ENCODE peak calls at places on chromosomes 3 and 15, in eight cellular contexts. One of them, this sample, is unnamed. For H3K27me3, the result is how much of the 10 kb centered on the place peaks cover.

GRCh38 chr3:185940951-185941350 is 3.1 kb upstream of the TRA2B start:
- DNase-seq in GM12878: no peak
- DNase-seq in fibroblast of lung: no peak
- DNase-seq in endothelial cell of umbilical vein: no peak
- DNase-seq in neural progenitor cell: no peak
- DNase-seq in MM.1S: no peak
- DNase-seq in GM23338: no peak
- DNase-seq in HCT116: no peak
- DNase-seq in this sample: no peak

GRCh38 chr3:110903771-110904532 is 167.7 kb upstream of the NECTIN3 start:
- DNase-seq in fibroblast of lung: peak
- DNase-seq in GM23338: no peak
- DNase-seq in HCT116: no peak
- DNase-seq in GM12878: no peak
- DNase-seq in neural progenitor cell: no peak
- DNase-seq in endothelial cell of umbilical vein: no peak
- DNase-seq in MM.1S: no peak
- DNase-seq in this sample: no peak

GRCh38 chr15:48631191-48631770 is 14.2 kb downstream of the FBN1 start:
- DNase-seq in fibroblast of lung: peak
- DNase-seq in GM12878: no peak
- DNase-seq in neural progenitor cell: peak
- DNase-seq in HCT116: no peak
- DNase-seq in MM.1S: no peak
- DNase-seq in endothelial cell of umbilical vein: no peak
- DNase-seq in GM23338: peak
- DNase-seq in this sample: no peak

GRCh38 chr15:29322407-29322806 is 52.8 kb upstream of the NSMCE3 start:
- DNase-seq in endothelial cell of umbilical vein: peak
- DNase-seq in GM12878: no peak
- DNase-seq in MM.1S: no peak
- DNase-seq in GM23338: no peak
- DNase-seq in HCT116: no peak
- DNase-seq in neural progenitor cell: peak
- DNase-seq in fibroblast of lung: peak
- DNase-seq in this sample: peak

GRCh38 chr3:108127301-108127988 is 36.6 kb upstream of the CD47 start:
- DNase-seq in GM12878: peak
- DNase-seq in fibroblast of lung: no peak
- DNase-seq in HCT116: no peak
- DNase-seq in endothelial cell of umbilical vein: no peak
- DNase-seq in neural progenitor cell: peak
- DNase-seq in GM23338: no peak
- DNase-seq in MM.1S: peak
- DNase-seq in this sample: no peak

GRCh38 chr15:67784057-67784781 is 41.1 kb upstream of the SKOR1 start:
- DNase-seq in endothelial cell of umbilical vein: no peak
- DNase-seq in GM23338: no peak
- DNase-seq in HCT116: no peak
- DNase-seq in fibroblast of lung: no peak
- DNase-seq in GM12878: peak
- DNase-seq in neural progenitor cell: no peak
- DNase-seq in MM.1S: peak
- DNase-seq in this sample: no peak

GRCh38 chr3:134406331-134407246 is 32.3 kb upstream of the AMOTL2 start:
- DNase-seq in neural progenitor cell: peak
- DNase-seq in MM.1S: no peak
- DNase-seq in GM23338: peak
- DNase-seq in fibroblast of lung: peak
- DNase-seq in HCT116: no peak
- DNase-seq in GM12878: no peak
- DNase-seq in endothelial cell of umbilical vein: peak
- DNase-seq in this sample: peak

GRCh38 chr15:69653846-69654245 is 201.2 kb downstream of the RPLP1 start:
- DNase-seq in MM.1S: no peak
- DNase-seq in HCT116: no peak
- DNase-seq in endothelial cell of umbilical vein: no peak
- DNase-seq in GM12878: no peak
- DNase-seq in fibroblast of lung: no peak
- DNase-seq in GM23338: no peak
- DNase-seq in neural progenitor cell: no peak
- DNase-seq in this sample: no peak

GRCh38 chr15:88690331-88690730 is 51.5 kb downstream of the ISG20 start:
- DNase-seq in GM23338: no peak
- DNase-seq in GM12878: no peak
- DNase-seq in endothelial cell of umbilical vein: no peak
- DNase-seq in fibroblast of lung: no peak
- DNase-seq in MM.1S: no peak
- DNase-seq in neural progenitor cell: no peak
- DNase-seq in HCT116: no peak
- DNase-seq in this sample: no peak

GRCh38 chr3:121979734-121980449 is 42.2 kb downstream of the ILDR1 start:
- DNase-seq in GM12878: no peak
- DNase-seq in MM.1S: no peak
- DNase-seq in endothelial cell of umbilical vein: no peak
- DNase-seq in neural progenitor cell: no peak
- DNase-seq in GM23338: no peak
- DNase-seq in fibroblast of lung: no peak
- DNase-seq in HCT116: no peak
- DNase-seq in this sample: no peak

GRCh38 chr3:11022115-11022514 is 29.6 kb downstream of the SLC6A1 start:
- DNase-seq in endothelial cell of umbilical vein: no peak
- DNase-seq in fibroblast of lung: no peak
- DNase-seq in neural progenitor cell: no peak
- DNase-seq in HCT116: no peak
- DNase-seq in GM23338: no peak
- DNase-seq in GM12878: no peak
- DNase-seq in MM.1S: no peak
- DNase-seq in this sample: no peak

GRCh38 chr3:61810953-61811497 is 249.7 kb downstream of the PTPRG start:
- DNase-seq in MM.1S: no peak
- DNase-seq in fibroblast of lung: no peak
- DNase-seq in GM12878: no peak
- DNase-seq in HCT116: no peak
- DNase-seq in GM23338: no peak
- DNase-seq in neural progenitor cell: no peak
- DNase-seq in endothelial cell of umbilical vein: no peak
- DNase-seq in this sample: no peak

GRCh38 chr15:22229971-22230815 is 149.9 kb downstream of the OR4M2 start:
- DNase-seq in fibroblast of lung: no peak
- DNase-seq in neural progenitor cell: no peak
- DNase-seq in MM.1S: no peak
- DNase-seq in GM23338: no peak
- DNase-seq in HCT116: no peak
- DNase-seq in endothelial cell of umbilical vein: no peak
- DNase-seq in GM12878: no peak
- DNase-seq in this sample: no peak

GRCh38 chr3:145780301-145780700 is 380.7 kb downstream of the PLOD2 start:
- DNase-seq in GM23338: no peak
- DNase-seq in MM.1S: no peak
- DNase-seq in fibroblast of lung: peak
- DNase-seq in HCT116: no peak
- DNase-seq in endothelial cell of umbilical vein: no peak
- DNase-seq in neural progenitor cell: no peak
- DNase-seq in GM12878: no peak
- DNase-seq in this sample: no peak

GRCh38 chr15:32682569-32682968 is 35.2 kb upstream of the GREM1 start:
- DNase-seq in GM23338: no peak
- DNase-seq in neural progenitor cell: no peak
- DNase-seq in endothelial cell of umbilical vein: no peak
- DNase-seq in HCT116: no peak
- DNase-seq in MM.1S: no peak
- DNase-seq in fibroblast of lung: peak
- DNase-seq in GM12878: no peak
- DNase-seq in this sample: peak

GRCh38 chr3:56952846-56953245 is 107.6 kb upstream of the SPATA12 start:
- DNase-seq in MM.1S: no peak
- DNase-seq in neural progenitor cell: no peak
- DNase-seq in GM23338: no peak
- DNase-seq in endothelial cell of umbilical vein: no peak
- DNase-seq in HCT116: no peak
- DNase-seq in fibroblast of lung: no peak
- DNase-seq in GM12878: no peak
- DNase-seq in this sample: no peak

GRCh38 chr3:67863869-67864268 is 209.5 kb upstream of the SUCLG2 start:
- DNase-seq in neural progenitor cell: peak
- DNase-seq in GM23338: peak
- DNase-seq in endothelial cell of umbilical vein: peak
- DNase-seq in GM12878: no peak
- DNase-seq in HCT116: peak
- DNase-seq in MM.1S: no peak
- DNase-seq in fibroblast of lung: no peak
- DNase-seq in this sample: peak

GRCh38 chr15:101200181-101200580 is 51.7 kb downstream of the CHSY1 start:
- DNase-seq in GM23338: no peak
- DNase-seq in endothelial cell of umbilical vein: no peak
- DNase-seq in MM.1S: peak
- DNase-seq in GM12878: no peak
- DNase-seq in HCT116: no peak
- DNase-seq in fibroblast of lung: no peak
- DNase-seq in neural progenitor cell: no peak
- DNase-seq in this sample: no peak

GRCh38 chr15:92277776-92278175 is 115.9 kb upstream of the ST8SIA2 start:
- DNase-seq in neural progenitor cell: peak
- DNase-seq in HCT116: peak
- DNase-seq in MM.1S: peak
- DNase-seq in endothelial cell of umbilical vein: no peak
- DNase-seq in GM23338: peak
- DNase-seq in GM12878: no peak
- DNase-seq in fibroblast of lung: peak
- DNase-seq in this sample: peak

GRCh38 chr3:58356054-58356453 is 23.4 kb downstream of the PXK start:
- DNase-seq in neural progenitor cell: no peak
- DNase-seq in GM23338: no peak
- DNase-seq in MM.1S: no peak
- DNase-seq in endothelial cell of umbilical vein: no peak
- DNase-seq in GM12878: no peak
- DNase-seq in fibroblast of lung: no peak
- DNase-seq in HCT116: no peak
- DNase-seq in this sample: peak

GRCh38 chr3:53254810-53255359 is 937 bp downstream of the TKT start:
- DNase-seq in GM23338: peak
- DNase-seq in MM.1S: peak
- DNase-seq in HCT116: no peak
- DNase-seq in fibroblast of lung: peak
- DNase-seq in GM12878: peak
- DNase-seq in endothelial cell of umbilical vein: peak
- DNase-seq in neural progenitor cell: peak
- DNase-seq in this sample: peak

GRCh38 chr15:37107754-37108724 is 7.7 kb upstream of the MEIS2 start:
- DNase-seq in fibroblast of lung: no peak
- DNase-seq in neural progenitor cell: no peak
- DNase-seq in HCT116: no peak
- DNase-seq in endothelial cell of umbilical vein: no peak
- DNase-seq in GM23338: no peak
- DNase-seq in GM12878: no peak
- DNase-seq in MM.1S: no peak
- DNase-seq in this sample: no peak
- H3K27me3 ChIP-seq in fibroblast of lung: under half
- H3K27me3 ChIP-seq in neural progenitor cell: half or more
- H3K27me3 ChIP-seq in HCT116: under half
- H3K27me3 ChIP-seq in endothelial cell of umbilical vein: half or more
- H3K27me3 ChIP-seq in GM23338: half or more
- H3K27me3 ChIP-seq in GM12878: under half
- H3K27me3 ChIP-seq in MM.1S: under half
- H3K27me3 ChIP-seq in this sample: half or more

GRCh38 chr3:87332789-87333188 is 56.4 kb upstream of the POU1F1 start:
- DNase-seq in fibroblast of lung: no peak
- DNase-seq in endothelial cell of umbilical vein: no peak
- DNase-seq in GM12878: no peak
- DNase-seq in MM.1S: no peak
- DNase-seq in GM23338: no peak
- DNase-seq in neural progenitor cell: no peak
- DNase-seq in HCT116: no peak
- DNase-seq in this sample: no peak

GRCh38 chr3:87335931-87336330 is 59.5 kb upstream of the POU1F1 start:
- DNase-seq in HCT116: no peak
- DNase-seq in GM23338: no peak
- DNase-seq in GM12878: no peak
- DNase-seq in fibroblast of lung: peak
- DNase-seq in MM.1S: no peak
- DNase-seq in endothelial cell of umbilical vein: no peak
- DNase-seq in neural progenitor cell: no peak
- DNase-seq in this sample: no peak

GRCh38 chr3:87329065-87329464 is 52.7 kb upstream of the POU1F1 start:
- DNase-seq in neural progenitor cell: no peak
- DNase-seq in endothelial cell of umbilical vein: no peak
- DNase-seq in MM.1S: no peak
- DNase-seq in HCT116: no peak
- DNase-seq in fibroblast of lung: no peak
- DNase-seq in GM23338: no peak
- DNase-seq in GM12878: no peak
- DNase-seq in this sample: no peak

GRCh38 chr3:87336761-87337160 is 60.4 kb upstream of the POU1F1 start:
- DNase-seq in GM12878: no peak
- DNase-seq in MM.1S: no peak
- DNase-seq in fibroblast of lung: peak
- DNase-seq in HCT116: no peak
- DNase-seq in neural progenitor cell: no peak
- DNase-seq in endothelial cell of umbilical vein: no peak
- DNase-seq in GM23338: peak
- DNase-seq in this sample: no peak

GRCh38 chr3:87333393-87333892 is 57.1 kb upstream of the POU1F1 start:
- DNase-seq in HCT116: peak
- DNase-seq in MM.1S: no peak
- DNase-seq in neural progenitor cell: no peak
- DNase-seq in GM12878: no peak
- DNase-seq in GM23338: no peak
- DNase-seq in fibroblast of lung: peak
- DNase-seq in endothelial cell of umbilical vein: peak
- DNase-seq in this sample: peak
- H3K27ac ChIP-seq in HCT116: peak
- H3K27ac ChIP-seq in MM.1S: no peak
- H3K27ac ChIP-seq in neural progenitor cell: no peak
- H3K27ac ChIP-seq in GM12878: no peak
- H3K27ac ChIP-seq in GM23338: no peak
- H3K27ac ChIP-seq in fibroblast of lung: no peak
- H3K27ac ChIP-seq in endothelial cell of umbilical vein: peak
- H3K27ac ChIP-seq in this sample: peak

GRCh38 chr3:72307438-72308105 is 522.6 kb upstream of the PROK2 start:
- DNase-seq in fibroblast of lung: peak
- DNase-seq in GM23338: no peak
- DNase-seq in MM.1S: no peak
- DNase-seq in GM12878: no peak
- DNase-seq in neural progenitor cell: no peak
- DNase-seq in HCT116: no peak
- DNase-seq in endothelial cell of umbilical vein: peak
- DNase-seq in this sample: no peak
- TF ChIP-seq EZH2 in fibroblast of lung: no peak
- TF ChIP-seq EZH2 in GM23338: no peak
- TF ChIP-seq EZH2 in MM.1S: no peak
- TF ChIP-seq EZH2 in GM12878: no peak
- TF ChIP-seq EZH2 in neural progenitor cell: no peak
- TF ChIP-seq EZH2 in HCT116: no peak
- TF ChIP-seq EZH2 in endothelial cell of umbilical vein: peak
- TF ChIP-seq EZH2 in this sample: no peak

DNA sequence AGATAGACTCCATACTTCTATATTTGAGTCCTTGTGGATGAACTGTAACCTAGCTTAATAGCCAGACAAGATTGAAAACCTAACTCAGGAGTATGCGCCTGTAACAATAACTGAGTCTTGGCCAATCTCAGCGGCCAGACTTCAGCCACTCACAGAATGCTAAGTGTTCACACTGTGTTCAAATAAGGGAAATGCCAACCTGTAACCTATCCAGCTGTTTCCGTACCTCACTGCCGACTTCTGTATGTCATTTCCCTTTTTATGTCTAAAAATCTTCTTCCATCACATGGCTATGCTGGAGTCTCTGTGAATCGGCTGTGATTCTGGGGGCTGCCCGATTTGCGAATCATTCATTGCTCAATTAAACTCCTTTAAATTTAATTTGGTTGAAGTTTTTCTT is 169.2 kb downstream of the NFKBIZ start:
- DNase-seq in GM23338: no peak
- DNase-seq in endothelial cell of umbilical vein: no peak
- DNase-seq in GM12878: no peak
- DNase-seq in neural progenitor cell: no peak
- DNase-seq in HCT116: no peak
- DNase-seq in MM.1S: no peak
- DNase-seq in fibroblast of lung: no peak
- DNase-seq in this sample: no peak
- H3K27me3 ChIP-seq in GM23338: under half
- H3K27me3 ChIP-seq in endothelial cell of umbilical vein: under half
- H3K27me3 ChIP-seq in GM12878: under half
- H3K27me3 ChIP-seq in neural progenitor cell: under half
- H3K27me3 ChIP-seq in HCT116: under half
- H3K27me3 ChIP-seq in MM.1S: under half
- H3K27me3 ChIP-seq in fibroblast of lung: under half
- H3K27me3 ChIP-seq in this sample: under half

This sample was measured in hepatocyte.